ENCODE peak calls at places on chromosomes 3 and 15, in four cellular contexts. W is upper lobe of right lung, S is cardiac muscle cell, A is mesenchymal stem cell. V is an unnamed sample.

GRCh38 chr15:52247032-52247431 is 48.6 kb downstream of the MYO5C start:
- DNase-seq in W (no peak), S (no peak), A (peak; percentile 95), V (no peak)

GRCh38 chr15:78909791-78910228 is 35.0 kb downstream of the CTSH start:
- DNase-seq in W (no peak), S (peak; percentile 77), A (peak; percentile 64), V (no peak)

GRCh38 chr3:15974647-15975046 is 176.9 kb upstream of the ANKRD28 start:
- DNase-seq in W (no peak), S (no peak), A (no peak), V (no peak)

GRCh38 chr3:107458871-107459270 is 63.9 kb upstream of the BBX start:
- DNase-seq in W (no peak), S (no peak), A (no peak), V (no peak)

GRCh38 chr15:63981596-63982320 is 64.5 kb downstream of the DAPK2 start:
- DNase-seq in W (no peak), S (no peak), A (no peak), V (no peak)

GRCh38 chr3:193767353-193768068 is 174.5 kb downstream of the OPA1 start:
- DNase-seq in W (no peak), S (no peak), A (no peak), V (no peak)

GRCh38 chr3:65234499-65234898 is 546.7 kb upstream of the ADAMTS9 start:
- DNase-seq in W (no peak), S (no peak), A (no peak), V (no peak)

GRCh38 chr3:41975421-41976103 is 13.7 kb upstream of the ULK4 start:
- DNase-seq in W (no peak), S (no peak), A (no peak), V (no peak)

GRCh38 chr3:118127992-118128391 is 906.7 kb downstream of the IGSF11 start:
- DNase-seq in W (no peak), S (no peak), A (no peak), V (no peak)

GRCh38 chr15:39304931-39305728 is 275.7 kb upstream of the THBS1 start:
- DNase-seq in W (no peak), S (no peak), A (no peak), V (no peak)

GRCh38 chr3:152941825-152942224 is 106.9 kb downstream of the P2RY1 start:
- DNase-seq in W (no peak), S (no peak), A (no peak), V (no peak)

GRCh38 chr15:91627473-91628309 is 225.8 kb upstream of the SLCO3A1 start:
- DNase-seq in W (no peak), S (peak; percentile 58), A (no peak), V (peak; percentile 73)

GRCh38 chr3:125062904-125063618 is 7.3 kb upstream of the HEG1 start:
- DNase-seq in W (peak; percentile 74), S (peak; percentile 57), A (peak; percentile 80), V (no peak)

GRCh38 chr15:48759921-48760320 is 50.9 kb downstream of the CEP152 start:
- DNase-seq in W (no peak), S (no peak), A (no peak), V (no peak)

GRCh38 chr3:56135941-56136340 is 332.3 kb downstream of the ERC2 start:
- DNase-seq in W (no peak), S (no peak), A (no peak), V (no peak)

GRCh38 chr3:186609247-186609868 is 3.5 kb upstream of the AHSG start:
- DNase-seq in W (no peak), S (no peak), A (no peak), V (peak; percentile 47)

GRCh38 chr3:132507657-132508056 is 89.4 kb upstream of the ACKR4 start:
- DNase-seq in W (no peak), S (no peak), A (no peak), V (no peak)

GRCh38 chr15:81792646-81793045 is 253.2 kb downstream of the MEX3B start:
- DNase-seq in W (no peak), S (no peak), A (no peak), V (no peak)

GRCh38 chr3:79032686-79033318 is 735.0 kb downstream of the ROBO1 start:
- DNase-seq in W (no peak), S (peak; percentile 74), A (peak; percentile 66), V (no peak)

GRCh38 chr15:37793851-37794250 is 140.6 kb upstream of the TMCO5A start:
- DNase-seq in W (no peak), S (peak; percentile 30), A (no peak), V (no peak)

GRCh38 chr3:160115387-160115786 is 109.8 kb upstream of the C3orf80 start:
- DNase-seq in W (no peak), S (no peak), A (no peak), V (no peak)

GRCh38 chr3:118900737-118901525 is 133.7 kb downstream of the IGSF11 start:
- DNase-seq in W (no peak), S (no peak), A (no peak), V (no peak)

GRCh38 chr15:27549796-27550195 is 549.3 kb downstream of the OCA2 start:
- DNase-seq in W (no peak), S (no peak), A (no peak), V (no peak)

GRCh38 chr3:177928156-177928555 is 608.1 kb upstream of the KCNMB2 start:
- DNase-seq in W (no peak), S (no peak), A (peak; percentile 33), V (no peak)

GRCh38 chr3:48532271-48532973 is 24.2 kb downstream of the PFKFB4 start:
- DNase-seq in W (no peak), S (no peak), A (peak; percentile 22), V (no peak)
- H3K4me1 ChIP-seq in W (no peaks in the 10 kb centered on the region), S (no peaks in the 10 kb centered on the region), A (no peaks in the 10 kb centered on the region), V (no peaks in the 10 kb centered on the region)

GRCh38 chr3:147380996-147381376 is 25.4 kb downstream of the ZIC4 start:
- DNase-seq in W (no peak), S (no peak), A (no peak), V (no peak)

GRCh38 chr3:147380271-147380995 is 25.9 kb downstream of the ZIC4 start:
- DNase-seq in W (no peak), S (no peak), A (no peak), V (no peak)

GRCh38 chr3:147378186-147378503 is 28.2 kb downstream of the ZIC4 start:
- DNase-seq in W (no peak), S (no peak), A (no peak), V (no peak)

GRCh38 chr3:147381610-147382009 is 24.7 kb downstream of the ZIC4 start:
- DNase-seq in W (no peak), S (no peak), A (no peak), V (no peak)

DNA sequence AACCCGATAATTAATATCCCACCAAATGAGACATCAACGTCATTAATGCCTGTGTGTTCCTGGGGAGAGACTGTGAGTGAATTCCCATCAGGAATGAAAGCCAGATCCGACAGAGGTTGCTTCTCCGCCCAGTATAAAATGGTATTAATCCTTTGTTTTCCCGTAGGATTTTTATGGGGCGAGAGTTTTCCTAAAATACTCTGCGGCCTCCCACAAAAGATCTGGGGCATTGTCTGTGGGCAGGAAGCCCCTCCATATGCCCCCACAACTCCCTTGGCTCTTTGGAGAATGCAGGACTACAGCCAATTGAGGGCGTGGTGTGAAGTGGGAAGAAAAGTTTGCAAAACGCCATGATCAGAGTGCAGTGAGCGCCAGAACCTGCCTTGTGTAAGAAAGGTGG is 26.7 kb downstream of the ZIC4 start:
- DNase-seq in W (no peak), S (no peak), A (no peak), V (no peak)
- H3K4me1 ChIP-seq in W (no peaks in the 10 kb centered on the region), S (no peaks in the 10 kb centered on the region), A (peaks cover 6% of the 10 kb centered on the region), V (no peaks in the 10 kb centered on the region)

DNA sequence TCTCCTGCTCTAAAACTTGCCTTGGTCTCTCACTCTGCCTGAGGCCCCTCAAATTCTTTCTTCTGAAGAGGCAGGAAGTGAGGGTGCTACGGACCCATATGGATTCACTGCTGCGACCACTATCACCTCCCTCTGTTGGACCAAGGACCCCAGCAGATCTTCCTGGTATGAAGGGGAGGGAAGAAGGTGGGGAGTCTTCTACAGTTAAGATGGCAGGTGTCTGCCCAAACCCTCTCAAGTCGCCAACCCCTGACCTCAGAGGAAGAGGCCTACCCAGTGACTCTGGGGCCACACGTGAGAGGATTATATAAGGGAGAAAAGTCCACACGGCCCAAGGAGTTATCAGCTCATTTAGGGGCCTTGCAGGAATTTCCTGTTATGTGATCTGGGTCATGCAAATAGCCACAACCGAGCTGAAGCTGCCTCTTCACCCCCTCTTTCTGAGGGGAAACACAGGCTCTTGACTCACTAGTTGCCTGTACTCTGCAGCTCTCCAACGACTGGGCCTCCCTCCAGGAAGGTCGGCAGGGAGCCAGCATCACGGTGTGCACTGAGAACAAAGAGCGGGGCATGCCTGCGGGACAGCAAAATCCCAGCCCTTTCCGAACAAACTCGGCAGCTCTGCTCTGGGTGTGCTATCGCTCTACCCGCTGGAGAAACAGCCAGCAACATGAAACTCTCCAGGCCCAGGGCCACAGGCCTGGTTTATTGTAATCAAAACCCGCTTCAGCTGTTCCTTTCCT is 116.0 kb downstream of the XXYLT1 start:
- DNase-seq in W (peak; percentile 93), S (peak; percentile 56), A (peak; percentile 89), V (peak; percentile 86)
- H3K4me1 ChIP-seq in W (peaks cover 55% of the 10 kb centered on the region), S (peaks cover 27% of the 10 kb centered on the region), A (peaks cover 28% of the 10 kb centered on the region), V (peaks cover 11% of the 10 kb centered on the region)

DNA sequence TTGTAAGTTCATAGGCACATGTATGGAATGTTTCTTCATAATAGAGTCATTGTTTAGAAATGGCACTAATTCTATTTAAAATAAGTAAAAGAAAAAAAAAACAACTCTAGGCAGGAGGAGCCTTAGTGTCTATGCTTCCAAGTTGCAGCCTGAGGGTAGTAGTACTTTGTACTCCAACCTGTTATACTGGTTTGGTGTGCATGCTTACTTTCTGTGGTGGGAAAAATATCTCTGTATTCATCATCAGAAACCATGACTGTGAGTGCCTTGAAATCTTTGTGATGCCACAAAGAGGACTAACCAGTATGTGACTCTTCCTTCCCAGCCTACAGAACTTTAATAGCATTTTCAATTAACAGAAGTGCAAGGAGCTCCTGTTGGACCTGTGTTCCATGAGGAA is 4.4 kb downstream of the NAALADL2 start:
- DNase-seq in W (no peak), S (no peak), A (peak; percentile 5), V (no peak)
- H3K4me1 ChIP-seq in W (no peaks in the 10 kb centered on the region), S (no peaks in the 10 kb centered on the region), A (no peaks in the 10 kb centered on the region), V (peaks cover 18% of the 10 kb centered on the region)

DNA sequence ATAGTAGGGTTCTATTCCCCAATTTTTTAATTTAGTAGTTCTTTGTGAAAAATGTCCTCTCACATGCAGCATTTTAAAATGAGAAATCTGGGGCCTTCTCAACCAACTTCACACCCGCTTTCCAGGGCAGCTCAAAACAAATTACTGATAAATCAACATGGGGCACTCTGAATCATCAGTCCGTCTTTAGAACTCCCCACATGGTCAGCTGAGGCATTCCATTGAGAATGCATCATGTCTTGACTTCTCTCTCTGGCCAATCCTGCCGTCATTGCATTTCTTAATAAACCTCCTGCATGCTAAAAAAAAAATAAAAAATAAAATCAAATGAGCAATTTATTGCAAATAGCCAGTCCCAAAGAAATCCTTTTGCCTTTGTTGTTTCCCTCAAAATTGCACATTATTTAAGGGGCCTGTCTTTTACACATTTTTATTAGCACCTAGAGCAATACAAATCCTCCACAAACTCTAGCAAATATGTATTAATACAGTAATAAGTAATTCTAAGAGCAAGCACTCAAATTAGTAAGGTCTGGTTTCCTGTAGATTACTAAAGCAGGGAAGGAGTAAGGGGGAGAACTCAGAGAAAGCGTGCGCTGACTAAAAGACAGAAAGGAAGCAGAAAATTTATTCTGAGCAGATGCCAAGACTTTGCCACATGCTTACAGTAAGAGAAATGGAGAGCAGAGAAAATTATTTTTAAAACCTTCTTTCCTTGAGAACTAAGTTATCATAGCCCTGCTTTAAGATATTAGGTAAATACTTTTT is 175.7 kb downstream of the TNIK start:
- DNase-seq in W (no peak), S (no peak), A (peak; percentile 98), V (no peak)
- H3K4me1 ChIP-seq in W (peaks cover 16% of the 10 kb centered on the region), S (peaks cover 9% of the 10 kb centered on the region), A (peaks cover 17% of the 10 kb centered on the region), V (no peaks in the 10 kb centered on the region)

V was measured in right lobe of liver.